ENCODE peak calls at places on chromosomes 4 and X, in five cellular contexts. One of them, this sample, is unnamed.

GRCh38 chrX:120653000-120653399 is 23.1 kb upstream of the C1GALT1C1 start:
- DNase-seq in IMR-90: no peak
- DNase-seq in neuronal stem cell: no peak
- DNase-seq in H9: no peak
- DNase-seq in mesendoderm: peak; percentile 20
- DNase-seq in this sample: no peak

GRCh38 chr4:23235613-23236390 is 543.1 kb downstream of the GBA3 start:
- DNase-seq in H9: no peak
- DNase-seq in IMR-90: no peak
- DNase-seq in mesendoderm: peak; percentile 96
- DNase-seq in neuronal stem cell: no peak
- DNase-seq in this sample: no peak

GRCh38 chrX:20906571-20906970 is 467.6 kb upstream of the CNKSR2 start:
- DNase-seq in mesendoderm: no peak
- DNase-seq in neuronal stem cell: no peak
- DNase-seq in IMR-90: no peak
- DNase-seq in H9: no peak
- DNase-seq in this sample: no peak

GRCh38 chr4:176156656-176157055 is 38.7 kb downstream of the SPATA4 start:
- DNase-seq in mesendoderm: no peak
- DNase-seq in neuronal stem cell: no peak
- DNase-seq in H9: no peak
- DNase-seq in IMR-90: no peak
- DNase-seq in this sample: no peak

GRCh38 chrX:130497531-130497930 is 95.7 kb downstream of the RBMX2 start:
- DNase-seq in IMR-90: no peak
- DNase-seq in neuronal stem cell: no peak
- DNase-seq in mesendoderm: no peak
- DNase-seq in H9: no peak
- DNase-seq in this sample: no peak

GRCh38 chrX:110026099-110026844 is 23.4 kb downstream of the TMEM164 start:
- DNase-seq in H9: no peak
- DNase-seq in neuronal stem cell: no peak
- DNase-seq in IMR-90: no peak
- DNase-seq in mesendoderm: no peak
- DNase-seq in this sample: no peak

GRCh38 chr4:76723916-76724315 is 174.0 kb downstream of the SOWAHB start:
- DNase-seq in IMR-90: peak; percentile 91
- DNase-seq in mesendoderm: peak; percentile 71
- DNase-seq in neuronal stem cell: peak; percentile 21
- DNase-seq in H9: no peak
- DNase-seq in this sample: no peak

GRCh38 chr4:73698217-73698616 is 42.2 kb upstream of the CXCL8 start:
- DNase-seq in H9: no peak
- DNase-seq in neuronal stem cell: no peak
- DNase-seq in IMR-90: peak; percentile 58
- DNase-seq in mesendoderm: no peak
- DNase-seq in this sample: no peak

GRCh38 chr4:139508581-139509237 is 47.3 kb downstream of the SETD7 start:
- DNase-seq in H9: no peak
- DNase-seq in IMR-90: no peak
- DNase-seq in mesendoderm: no peak
- DNase-seq in neuronal stem cell: no peak
- DNase-seq in this sample: no peak

GRCh38 chr4:145042601-145043000 is 55.4 kb downstream of the ANAPC10 start:
- DNase-seq in neuronal stem cell: no peak
- DNase-seq in mesendoderm: no peak
- DNase-seq in IMR-90: no peak
- DNase-seq in H9: no peak
- DNase-seq in this sample: no peak

GRCh38 chr4:53421791-53422190 is 44.4 kb downstream of the FIP1L1 start:
- DNase-seq in IMR-90: no peak
- DNase-seq in neuronal stem cell: no peak
- DNase-seq in mesendoderm: no peak
- DNase-seq in H9: no peak
- DNase-seq in this sample: no peak

GRCh38 chrX:150889131-150889530 is 9.3 kb downstream of the CD99L2 start:
- DNase-seq in mesendoderm: no peak
- DNase-seq in IMR-90: no peak
- DNase-seq in neuronal stem cell: no peak
- DNase-seq in H9: no peak
- DNase-seq in this sample: no peak

GRCh38 chr4:137755033-137755471 is 222.8 kb upstream of the PCDH18 start:
- DNase-seq in neuronal stem cell: no peak
- DNase-seq in IMR-90: peak; percentile 61
- DNase-seq in mesendoderm: peak; percentile 64
- DNase-seq in H9: no peak
- DNase-seq in this sample: no peak

DNA sequence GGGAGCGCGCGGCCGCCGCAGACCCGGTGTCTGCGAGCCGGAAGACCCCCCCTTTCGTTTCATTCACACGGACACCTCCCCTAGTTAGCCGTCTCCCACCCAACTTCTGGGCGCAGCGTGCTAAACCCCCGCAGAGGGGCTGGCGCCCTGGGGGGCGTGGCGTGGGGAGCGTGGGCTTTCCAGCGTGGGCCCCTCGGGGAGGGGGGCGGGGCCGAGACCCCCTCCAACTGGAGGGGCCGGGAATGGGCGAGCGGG is 1.1 kb downstream of the FHDC1 start:
- DNase-seq in IMR-90: no peak
- DNase-seq in mesendoderm: no peak
- DNase-seq in neuronal stem cell: no peak
- DNase-seq in H9: no peak
- DNase-seq in this sample: no peak
- H2BK5ac ChIP-seq in IMR-90: no peak overlapping the region
- H2BK5ac ChIP-seq in mesendoderm: no peak overlapping the region
- H2BK5ac ChIP-seq in neuronal stem cell: no peak overlapping the region
- H2BK5ac ChIP-seq in H9: no peak overlapping the region
- H2BK5ac ChIP-seq in this sample: no peak overlapping the region

GRCh38 chr4:112316333-112316732 is 19.2 kb downstream of the ALPK1 start:
- DNase-seq in IMR-90: no peak
- DNase-seq in neuronal stem cell: no peak
- DNase-seq in mesendoderm: no peak
- DNase-seq in H9: no peak
- DNase-seq in this sample: no peak

GRCh38 chr4:112322866-112323265 is 25.7 kb downstream of the ALPK1 start:
- DNase-seq in neuronal stem cell: no peak
- DNase-seq in mesendoderm: no peak
- DNase-seq in IMR-90: no peak
- DNase-seq in H9: no peak
- DNase-seq in this sample: no peak

GRCh38 chr4:112325522-112325921 is 28.4 kb downstream of the ALPK1 start:
- DNase-seq in neuronal stem cell: no peak
- DNase-seq in H9: no peak
- DNase-seq in IMR-90: no peak
- DNase-seq in mesendoderm: no peak
- DNase-seq in this sample: no peak

GRCh38 chr4:112318239-112319142 is 21.3 kb downstream of the ALPK1 start:
- DNase-seq in mesendoderm: no peak
- DNase-seq in IMR-90: no peak
- DNase-seq in neuronal stem cell: no peak
- DNase-seq in H9: no peak
- DNase-seq in this sample: no peak

DNA sequence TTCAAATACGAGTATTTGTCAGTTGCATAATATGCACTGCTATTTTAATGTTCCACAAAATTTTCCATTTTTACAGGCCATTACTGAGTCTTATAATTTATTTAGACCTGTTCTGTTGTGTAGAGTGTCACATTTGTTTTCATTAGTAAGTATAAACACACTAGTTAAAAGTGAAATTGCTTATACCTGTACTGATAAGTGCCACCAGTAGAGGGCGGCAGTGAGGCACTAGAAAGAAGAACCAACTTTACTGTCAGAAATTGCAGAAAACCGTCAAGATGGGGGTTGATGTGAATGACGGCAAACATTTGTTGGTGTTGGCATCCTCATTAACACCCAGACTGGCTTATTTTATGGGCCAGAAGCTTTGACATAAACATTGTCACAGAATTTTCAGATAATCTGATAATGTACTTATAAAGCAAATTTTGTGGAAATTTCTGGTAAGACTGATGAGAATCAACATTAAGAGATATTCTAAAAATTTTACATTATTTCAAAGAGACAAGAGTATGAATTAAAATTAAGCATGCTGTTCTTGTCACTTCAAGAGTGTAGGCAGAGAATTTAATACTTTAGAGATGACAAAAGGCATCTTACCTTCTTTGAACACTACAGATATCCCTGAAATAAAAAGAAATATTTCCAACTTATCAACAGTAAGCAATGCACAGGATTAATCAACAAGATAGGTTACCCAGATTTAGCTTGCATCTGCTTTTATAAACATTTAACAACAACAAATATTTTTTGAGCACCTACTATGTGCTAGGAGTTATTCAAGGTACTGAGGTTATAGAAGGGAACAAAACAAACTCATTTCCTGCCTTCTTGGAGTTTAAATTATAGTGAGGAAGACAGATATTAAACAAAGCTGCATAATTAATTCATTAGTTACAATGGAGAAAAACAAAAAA is 24.9 kb downstream of the ALPK1 start:
- DNase-seq in IMR-90: peak; percentile 60
- DNase-seq in H9: peak; percentile 47
- DNase-seq in mesendoderm: peak; percentile 71
- DNase-seq in neuronal stem cell: peak; percentile 64
- DNase-seq in this sample: no peak
- H2BK5ac ChIP-seq in IMR-90: no peak overlapping the region
- H2BK5ac ChIP-seq in H9: no peak overlapping the region
- H2BK5ac ChIP-seq in mesendoderm: no peak overlapping the region
- H2BK5ac ChIP-seq in neuronal stem cell: no peak overlapping the region
- H2BK5ac ChIP-seq in this sample: no peak overlapping the region

DNA sequence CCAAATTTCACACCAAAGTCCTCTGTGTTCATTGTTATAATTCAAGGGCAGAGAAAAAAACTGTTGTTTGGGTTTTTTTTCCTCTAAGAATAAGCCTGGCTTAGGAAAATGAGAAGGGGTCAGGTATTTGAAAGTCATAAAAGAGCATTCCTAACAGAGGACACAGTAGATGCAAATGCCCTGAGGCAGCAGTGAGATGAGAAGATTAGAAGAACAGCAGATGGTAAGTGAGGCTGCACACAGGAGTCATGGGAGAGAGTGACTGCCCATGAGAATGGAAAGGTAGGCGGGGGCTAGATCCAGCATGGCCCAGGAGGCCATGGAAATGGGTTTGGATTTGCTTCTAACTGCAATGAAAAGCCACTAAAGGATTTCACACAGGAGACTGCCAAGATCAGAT is 107.5 kb upstream of the RBPJ start:
- DNase-seq in H9: no peak
- DNase-seq in mesendoderm: peak; percentile 35
- DNase-seq in neuronal stem cell: no peak
- DNase-seq in IMR-90: no peak
- DNase-seq in this sample: no peak
- H2BK5ac ChIP-seq in H9: no peak overlapping the region
- H2BK5ac ChIP-seq in mesendoderm: no peak overlapping the region
- H2BK5ac ChIP-seq in neuronal stem cell: no peak overlapping the region
- H2BK5ac ChIP-seq in IMR-90: no peak overlapping the region
- H2BK5ac ChIP-seq in this sample: no peak overlapping the region

DNA sequence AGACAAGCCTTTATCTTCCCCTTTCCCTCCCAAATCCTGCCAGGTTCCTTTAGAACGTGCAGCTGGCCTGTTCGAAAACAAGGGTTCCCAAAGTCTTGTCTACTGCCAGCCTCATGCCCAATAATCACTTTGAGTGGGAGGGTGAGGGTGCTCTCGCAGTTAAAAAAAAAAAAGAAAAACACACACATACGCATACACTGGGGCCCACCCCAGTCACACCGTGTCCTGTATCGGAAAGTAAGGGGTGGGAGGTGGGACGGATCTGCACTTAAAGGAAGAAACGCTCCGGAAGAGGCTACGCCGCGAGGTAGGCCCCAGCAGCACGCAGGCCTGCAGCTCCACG is 495 bp downstream of the MAD2L1 start:
- DNase-seq in mesendoderm: peak; percentile 87
- DNase-seq in H9: no peak
- DNase-seq in neuronal stem cell: no peak
- DNase-seq in IMR-90: no peak
- DNase-seq in this sample: no peak
- H2BK5ac ChIP-seq in mesendoderm: peak overlapping the region; percentile 54
- H2BK5ac ChIP-seq in H9: no peak overlapping the region
- H2BK5ac ChIP-seq in neuronal stem cell: no peak overlapping the region
- H2BK5ac ChIP-seq in IMR-90: peak overlapping the region; percentile 39
- H2BK5ac ChIP-seq in this sample: peak overlapping the region; percentile 91

This sample was measured in H1.